ENCODE peak calls at places on chromosomes 5 and 9, in four cellular contexts. One of them, this sample, is unnamed.

GRCh38 chr9:69204869-69205268 is 30.8 kb downstream of the TJP2 start:
- DNase-seq in WERI-Rb-1: no peak
- DNase-seq in IMR-90: peak; percentile 69
- DNase-seq in GM23338: peak; percentile 32
- DNase-seq in this sample: no peak

GRCh38 chr9:116087751-116088194 is 65.8 kb upstream of the PAPPA start:
- DNase-seq in GM23338: no peak
- DNase-seq in IMR-90: peak; percentile 85
- DNase-seq in WERI-Rb-1: peak; percentile 71
- DNase-seq in this sample: no peak

GRCh38 chr5:175542232-175542965 is 64.0 kb downstream of the SFXN1 start:
- DNase-seq in IMR-90: no peak
- DNase-seq in WERI-Rb-1: peak; percentile 33
- DNase-seq in GM23338: no peak
- DNase-seq in this sample: no peak

GRCh38 chr5:96790851-96791513 is 16.8 kb downstream of the ERAP1 start:
- DNase-seq in IMR-90: peak; percentile 63
- DNase-seq in GM23338: no peak
- DNase-seq in WERI-Rb-1: no peak
- DNase-seq in this sample: no peak

GRCh38 chr5:138611295-138612220 is 36.4 kb upstream of the HSPA9 start:
- DNase-seq in IMR-90: no peak
- DNase-seq in WERI-Rb-1: peak; percentile 81
- DNase-seq in GM23338: peak; percentile 62
- DNase-seq in this sample: no peak

GRCh38 chr9:117737721-117738226 is 33.6 kb downstream of the TLR4 start:
- DNase-seq in WERI-Rb-1: peak; percentile 41
- DNase-seq in GM23338: no peak
- DNase-seq in IMR-90: no peak
- DNase-seq in this sample: no peak

GRCh38 chr9:107251756-107252322 is 31.2 kb upstream of the RAD23B start:
- DNase-seq in GM23338: no peak
- DNase-seq in WERI-Rb-1: no peak
- DNase-seq in IMR-90: peak; percentile 95
- DNase-seq in this sample: no peak

GRCh38 chr9:132220069-132220468 is 58.2 kb downstream of the NTNG2 start:
- DNase-seq in IMR-90: no peak
- DNase-seq in GM23338: no peak
- DNase-seq in WERI-Rb-1: no peak
- DNase-seq in this sample: no peak

GRCh38 chr9:78306222-78307076 is 9.5 kb downstream of the PSAT1 start:
- DNase-seq in IMR-90: no peak
- DNase-seq in WERI-Rb-1: no peak
- DNase-seq in GM23338: no peak
- DNase-seq in this sample: no peak

GRCh38 chr5:124741711-124742496 is 4.5 kb downstream of the ZNF608 start:
- DNase-seq in IMR-90: peak; percentile 83
- DNase-seq in GM23338: peak; percentile 54
- DNase-seq in WERI-Rb-1: peak; percentile 74
- DNase-seq in this sample: no peak

GRCh38 chr5:142839711-142840441 is 69.7 kb downstream of the ARHGAP26 start:
- DNase-seq in GM23338: no peak
- DNase-seq in WERI-Rb-1: no peak
- DNase-seq in IMR-90: peak; percentile 29
- DNase-seq in this sample: peak; percentile 83

GRCh38 chr9:135517407-135517822 is 3.8 kb upstream of the LCN1 start:
- DNase-seq in GM23338: no peak
- DNase-seq in WERI-Rb-1: no peak
- DNase-seq in IMR-90: no peak
- DNase-seq in this sample: peak; percentile 46

GRCh38 chr5:962801-963200 is 45.8 kb upstream of the NKD2 start:
- DNase-seq in WERI-Rb-1: no peak
- DNase-seq in IMR-90: no peak
- DNase-seq in GM23338: no peak
- DNase-seq in this sample: peak; percentile 54

GRCh38 chr5:963310-963672 is 45.3 kb upstream of the NKD2 start:
- DNase-seq in GM23338: no peak
- DNase-seq in WERI-Rb-1: no peak
- DNase-seq in IMR-90: no peak
- DNase-seq in this sample: no peak

GRCh38 chr5:964821-965220 is 43.8 kb upstream of the NKD2 start:
- DNase-seq in IMR-90: no peak
- DNase-seq in GM23338: no peak
- DNase-seq in WERI-Rb-1: no peak
- DNase-seq in this sample: peak; percentile 69

GRCh38 chr5:962386-962785 is 46.2 kb upstream of the NKD2 start:
- DNase-seq in WERI-Rb-1: no peak
- DNase-seq in GM23338: no peak
- DNase-seq in IMR-90: no peak
- DNase-seq in this sample: peak; percentile 55

DNA sequence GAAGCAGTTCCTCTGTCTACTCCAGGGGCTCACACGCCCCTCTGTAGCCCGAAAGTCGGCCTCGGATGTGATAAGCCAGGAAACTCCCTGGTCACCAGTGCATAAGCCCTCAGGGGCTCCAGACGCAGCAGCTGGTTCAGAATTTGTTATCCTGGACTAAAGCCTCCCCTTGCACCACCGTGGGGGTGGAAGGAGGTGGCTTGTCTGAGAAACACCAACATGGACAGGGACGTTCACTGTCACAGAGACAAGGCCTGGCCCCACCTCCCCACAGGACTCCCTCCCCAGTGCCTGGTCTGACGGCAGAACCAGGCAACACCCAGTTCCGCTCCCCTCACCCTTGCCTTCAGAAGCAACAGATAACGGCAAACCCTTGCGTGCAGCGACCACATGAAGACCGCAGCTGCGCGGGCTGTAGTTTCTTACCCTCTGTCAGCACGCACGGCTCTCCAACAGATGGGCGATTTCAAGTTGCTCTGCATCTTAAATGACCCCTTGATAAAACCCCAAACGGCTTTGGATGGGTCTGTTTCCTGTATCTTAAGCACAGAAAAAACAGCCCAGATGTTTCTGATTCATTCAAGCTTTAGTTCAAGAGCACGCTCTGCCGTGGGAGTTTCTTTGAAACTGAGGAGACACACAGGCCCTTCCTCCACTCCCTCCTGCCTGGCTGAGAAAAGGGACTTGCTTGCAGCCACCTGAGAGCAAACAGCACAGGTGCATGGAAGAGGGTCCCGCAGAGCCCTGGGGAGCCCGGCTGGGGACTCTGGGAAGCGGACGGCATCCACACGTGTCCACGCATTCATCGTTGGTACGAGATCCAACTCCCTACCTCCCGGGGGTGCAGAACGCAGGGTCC is 44.7 kb upstream of the NKD2 start:
- DNase-seq in WERI-Rb-1: peak; percentile 75
- DNase-seq in IMR-90: peak; percentile 88
- DNase-seq in GM23338: no peak
- DNase-seq in this sample: peak; percentile 70
- H3K4me3 ChIP-seq in WERI-Rb-1: no peak overlapping the region
- H3K4me3 ChIP-seq in IMR-90: no peak overlapping the region
- H3K4me3 ChIP-seq in GM23338: no peak overlapping the region
- H3K4me3 ChIP-seq in this sample: no peak overlapping the region

GRCh38 chr5:146221234-146221633 is 17.8 kb downstream of the RBM27 start:
- DNase-seq in GM23338: no peak
- DNase-seq in IMR-90: no peak
- DNase-seq in WERI-Rb-1: no peak
- DNase-seq in this sample: no peak

GRCh38 chr5:146222002-146222401 is 18.6 kb downstream of the RBM27 start:
- DNase-seq in WERI-Rb-1: no peak
- DNase-seq in GM23338: no peak
- DNase-seq in IMR-90: no peak
- DNase-seq in this sample: no peak

GRCh38 chr5:146219243-146219642 is 15.8 kb downstream of the RBM27 start:
- DNase-seq in GM23338: no peak
- DNase-seq in WERI-Rb-1: no peak
- DNase-seq in IMR-90: no peak
- DNase-seq in this sample: no peak

GRCh38 chr5:146218163-146218562 is 14.8 kb downstream of the RBM27 start:
- DNase-seq in GM23338: no peak
- DNase-seq in IMR-90: no peak
- DNase-seq in WERI-Rb-1: no peak
- DNase-seq in this sample: no peak

GRCh38 chr5:146223179-146223578 is 19.8 kb downstream of the RBM27 start:
- DNase-seq in WERI-Rb-1: no peak
- DNase-seq in IMR-90: no peak
- DNase-seq in GM23338: no peak
- DNase-seq in this sample: no peak
- TF ChIP-seq CTCF in WERI-Rb-1: no peak
- TF ChIP-seq CTCF in IMR-90: no peak
- TF ChIP-seq CTCF in GM23338: no peak
- TF ChIP-seq CTCF in this sample: no peak

DNA sequence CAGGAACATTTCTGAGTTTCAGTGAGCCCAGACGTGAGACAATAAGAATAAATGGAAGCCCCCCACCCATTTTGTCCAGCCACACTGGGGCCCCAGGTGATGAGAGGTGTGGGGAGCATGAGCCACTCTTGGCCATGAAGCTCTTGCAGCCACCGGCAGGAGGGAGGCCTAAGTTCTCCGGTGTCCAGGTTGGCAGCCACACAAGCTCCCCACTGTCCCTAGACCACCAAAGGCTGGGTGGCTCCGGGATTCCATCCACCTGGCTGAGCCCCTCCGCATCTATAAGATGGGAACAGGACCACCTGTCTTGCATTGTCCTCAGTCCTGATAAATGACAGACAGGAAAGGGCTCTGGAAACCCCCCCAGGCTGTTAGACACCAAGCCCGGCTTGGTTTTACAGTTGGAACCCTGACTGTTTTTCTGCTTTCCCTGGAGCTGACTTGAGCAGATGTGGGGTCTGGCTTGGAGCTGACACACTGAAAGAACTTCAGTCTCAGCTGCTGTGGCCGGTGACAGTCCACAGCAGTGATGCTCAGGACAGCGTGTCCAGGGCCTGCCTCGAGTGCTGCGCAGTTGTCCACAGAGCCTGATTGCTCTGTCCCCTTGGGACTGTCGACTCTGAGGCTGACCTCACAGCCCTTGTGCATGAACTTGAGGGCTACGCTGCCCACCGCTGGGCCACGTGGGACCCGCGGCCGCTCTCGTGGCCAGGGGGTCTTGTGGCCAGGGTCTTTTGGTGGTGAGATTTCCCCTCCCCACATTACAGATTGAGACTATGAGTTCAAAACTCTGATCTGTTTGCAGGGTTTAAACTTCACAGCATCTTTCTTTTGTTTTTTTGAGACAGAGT is 74.8 kb downstream of the PSMB7 start:
- DNase-seq in WERI-Rb-1: no peak
- DNase-seq in IMR-90: no peak
- DNase-seq in GM23338: no peak
- DNase-seq in this sample: no peak
- H3K27ac ChIP-seq in WERI-Rb-1: no peak overlapping the region
- H3K27ac ChIP-seq in IMR-90: peak overlapping the region; percentile 6
- H3K27ac ChIP-seq in GM23338: no peak overlapping the region
- H3K27ac ChIP-seq in this sample: no peak overlapping the region

DNA sequence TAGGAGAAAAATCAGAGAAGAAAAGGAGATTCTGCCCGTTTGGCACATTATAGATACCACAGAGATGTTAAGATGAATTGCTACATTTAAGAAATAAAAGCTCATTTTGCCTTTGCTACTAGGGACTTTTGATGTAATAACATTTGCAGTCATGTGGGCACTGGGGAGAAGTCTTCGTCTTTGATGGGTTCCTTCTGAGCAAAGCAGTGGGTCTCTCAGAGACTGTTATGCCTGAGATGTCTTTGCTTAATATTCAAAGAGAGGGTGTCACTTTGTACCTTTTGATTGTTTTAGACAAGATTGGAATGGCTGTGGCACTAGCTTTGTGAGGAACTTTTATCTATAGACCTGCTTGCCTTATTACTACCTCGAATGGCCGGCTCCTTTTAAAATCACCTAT is 25.0 kb downstream of the SLC25A25 start:
- DNase-seq in IMR-90: no peak
- DNase-seq in WERI-Rb-1: no peak
- DNase-seq in GM23338: no peak
- DNase-seq in this sample: no peak
- H3K4me3 ChIP-seq in IMR-90: no peak overlapping the region
- H3K4me3 ChIP-seq in WERI-Rb-1: no peak overlapping the region
- H3K4me3 ChIP-seq in GM23338: no peak overlapping the region
- H3K4me3 ChIP-seq in this sample: no peak overlapping the region

DNA sequence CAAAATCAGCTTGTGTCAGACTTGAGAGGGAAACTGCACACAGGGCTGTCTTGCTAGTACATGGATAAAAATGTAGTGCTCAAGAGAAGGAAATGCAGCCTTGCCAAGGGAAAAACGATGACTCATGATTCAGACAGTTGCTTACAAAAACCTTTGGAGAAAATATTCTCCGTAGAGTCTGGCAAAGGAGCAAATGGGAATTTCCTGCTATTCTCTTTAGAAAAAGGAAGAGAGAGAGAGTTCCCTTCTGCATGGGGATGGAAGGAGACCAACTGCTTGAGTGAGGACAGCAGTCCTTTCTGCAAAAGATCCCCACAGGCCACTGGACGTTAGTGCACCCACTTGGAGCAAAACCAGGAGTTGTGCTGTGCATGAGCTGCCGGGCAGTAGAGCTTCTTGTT is 7.6 kb downstream of the IFNB1 start:
- DNase-seq in IMR-90: peak; percentile 98
- DNase-seq in WERI-Rb-1: no peak
- DNase-seq in GM23338: peak; percentile 49
- DNase-seq in this sample: no peak
- TF ChIP-seq CTCF in IMR-90: peak; percentile 14
- TF ChIP-seq CTCF in WERI-Rb-1: peak; percentile 16
- TF ChIP-seq CTCF in GM23338: no peak
- TF ChIP-seq CTCF in this sample: no peak

This sample was measured in coronary artery.